ENCODE peak calls at places on chromosome 20, in six cellular contexts. One of them, this sample, is unnamed.

GRCh38 chr20:25341716-25342680 is 48.6 kb downstream of the ABHD12 start:
- DNase-seq in fibroblast of lung: no peak
- DNase-seq in H1: no peak
- DNase-seq in ovary: no peak
- DNase-seq in Panc1: no peak
- DNase-seq in heart left ventricle: no peak
- DNase-seq in this sample: no peak

GRCh38 chr20:1894471-1894950 is 696 bp upstream of the SIRPA start:
- DNase-seq in ovary: peak; percentile 64
- DNase-seq in heart left ventricle: peak; percentile 54
- DNase-seq in Panc1: no peak
- DNase-seq in H1: no peak
- DNase-seq in fibroblast of lung: peak; percentile 73
- DNase-seq in this sample: no peak

GRCh38 chr20:19888269-19888669 is 128.9 kb upstream of the NAA20 start:
- DNase-seq in Panc1: no peak
- DNase-seq in H1: no peak
- DNase-seq in heart left ventricle: peak; percentile 35
- DNase-seq in fibroblast of lung: no peak
- DNase-seq in ovary: no peak
- DNase-seq in this sample: no peak

GRCh38 chr20:33239418-33239817 is 3.6 kb downstream of the BPIFA1 start:
- DNase-seq in H1: no peak
- DNase-seq in fibroblast of lung: no peak
- DNase-seq in ovary: no peak
- DNase-seq in heart left ventricle: no peak
- DNase-seq in Panc1: no peak
- DNase-seq in this sample: no peak

GRCh38 chr20:49775229-49775693 is 37.4 kb upstream of the SLC9A8 start:
- DNase-seq in ovary: peak; percentile 89
- DNase-seq in fibroblast of lung: peak; percentile 87
- DNase-seq in heart left ventricle: peak; percentile 33
- DNase-seq in Panc1: peak; percentile 91
- DNase-seq in H1: peak; percentile 52
- DNase-seq in this sample: peak; percentile 36

GRCh38 chr20:10568032-10568431 is 105.8 kb downstream of the JAG1 start:
- DNase-seq in H1: no peak
- DNase-seq in Panc1: no peak
- DNase-seq in ovary: no peak
- DNase-seq in heart left ventricle: no peak
- DNase-seq in fibroblast of lung: no peak
- DNase-seq in this sample: no peak

GRCh38 chr20:52727740-52728456 is 244.3 kb upstream of the TSHZ2 start:
- DNase-seq in ovary: no peak
- DNase-seq in H1: no peak
- DNase-seq in fibroblast of lung: no peak
- DNase-seq in heart left ventricle: no peak
- DNase-seq in Panc1: no peak
- DNase-seq in this sample: no peak

GRCh38 chr20:2984956-2985661 is 58.3 kb upstream of the GNRH2 start:
- DNase-seq in fibroblast of lung: peak; percentile 57
- DNase-seq in Panc1: no peak
- DNase-seq in H1: peak; percentile 30
- DNase-seq in ovary: no peak
- DNase-seq in heart left ventricle: no peak
- DNase-seq in this sample: no peak

GRCh38 chr20:61674051-61674450 is 391.6 kb downstream of the TAF4 start:
- DNase-seq in heart left ventricle: no peak
- DNase-seq in ovary: no peak
- DNase-seq in Panc1: no peak
- DNase-seq in fibroblast of lung: no peak
- DNase-seq in H1: no peak
- DNase-seq in this sample: no peak

GRCh38 chr20:3164043-3164762 is 4.5 kb upstream of the FASTKD5 start:
- DNase-seq in Panc1: no peak
- DNase-seq in ovary: no peak
- DNase-seq in fibroblast of lung: no peak
- DNase-seq in H1: no peak
- DNase-seq in heart left ventricle: no peak
- DNase-seq in this sample: no peak

GRCh38 chr20:41175201-41175651 is 37.9 kb downstream of the PLCG1 start:
- DNase-seq in ovary: peak; percentile 6
- DNase-seq in Panc1: no peak
- DNase-seq in H1: peak; percentile 11
- DNase-seq in heart left ventricle: peak; percentile 3
- DNase-seq in fibroblast of lung: no peak
- DNase-seq in this sample: peak; percentile 4

GRCh38 chr20:57736738-57737347 is 27.0 kb upstream of the PMEPA1 start:
- DNase-seq in heart left ventricle: no peak
- DNase-seq in fibroblast of lung: no peak
- DNase-seq in H1: no peak
- DNase-seq in ovary: no peak
- DNase-seq in Panc1: no peak
- DNase-seq in this sample: no peak

GRCh38 chr20:23115823-23116222 is 29.7 kb upstream of the CD93 start:
- DNase-seq in heart left ventricle: no peak
- DNase-seq in ovary: no peak
- DNase-seq in H1: no peak
- DNase-seq in Panc1: no peak
- DNase-seq in fibroblast of lung: peak; percentile 53
- DNase-seq in this sample: no peak

GRCh38 chr20:45775411-45775810 is 16.3 kb downstream of the WFDC3 start:
- DNase-seq in Panc1: no peak
- DNase-seq in ovary: no peak
- DNase-seq in fibroblast of lung: no peak
- DNase-seq in heart left ventricle: no peak
- DNase-seq in H1: no peak
- DNase-seq in this sample: no peak

GRCh38 chr20:8394308-8394945 is 262.4 kb downstream of the PLCB1 start:
- DNase-seq in H1: no peak
- DNase-seq in Panc1: no peak
- DNase-seq in fibroblast of lung: peak; percentile 82
- DNase-seq in heart left ventricle: no peak
- DNase-seq in ovary: no peak
- DNase-seq in this sample: no peak

GRCh38 chr20:4136078-4136966 is 121.0 kb upstream of the RNF24 start:
- DNase-seq in H1: no peak
- DNase-seq in Panc1: no peak
- DNase-seq in fibroblast of lung: no peak
- DNase-seq in heart left ventricle: no peak
- DNase-seq in ovary: no peak
- DNase-seq in this sample: no peak

GRCh38 chr20:57053798-57054552 is 212.5 kb downstream of the BMP7 start:
- DNase-seq in ovary: no peak
- DNase-seq in Panc1: no peak
- DNase-seq in fibroblast of lung: no peak
- DNase-seq in H1: no peak
- DNase-seq in heart left ventricle: no peak
- DNase-seq in this sample: no peak

GRCh38 chr20:62400021-62400420 is 7.1 kb downstream of the CABLES2 start:
- DNase-seq in fibroblast of lung: no peak
- DNase-seq in ovary: no peak
- DNase-seq in heart left ventricle: no peak
- DNase-seq in H1: no peak
- DNase-seq in Panc1: no peak
- DNase-seq in this sample: no peak

GRCh38 chr20:3209023-3209945 is at the start of gene ITPA:
- DNase-seq in ovary: peak; percentile 45
- DNase-seq in H1: peak; percentile 77
- DNase-seq in heart left ventricle: peak; percentile 45
- DNase-seq in fibroblast of lung: peak; percentile 32
- DNase-seq in Panc1: no peak
- DNase-seq in this sample: no peak

GRCh38 chr20:43096471-43096870 is 93.2 kb downstream of the PTPRT start:
- DNase-seq in H1: peak; percentile 44
- DNase-seq in ovary: no peak
- DNase-seq in Panc1: no peak
- DNase-seq in fibroblast of lung: no peak
- DNase-seq in heart left ventricle: no peak
- DNase-seq in this sample: no peak

GRCh38 chr20:44717986-44718385 is 2.8 kb downstream of the CCN5 start:
- DNase-seq in Panc1: no peak
- DNase-seq in fibroblast of lung: no peak
- DNase-seq in ovary: no peak
- DNase-seq in heart left ventricle: no peak
- DNase-seq in H1: peak; percentile 78
- DNase-seq in this sample: no peak

GRCh38 chr20:45308078-45308778 is at the start of gene MATN4:
- DNase-seq in Panc1: no peak
- DNase-seq in ovary: no peak
- DNase-seq in heart left ventricle: no peak
- DNase-seq in fibroblast of lung: no peak
- DNase-seq in H1: peak; percentile 80
- DNase-seq in this sample: no peak

GRCh38 chr20:60477958-60478357 is 519.7 kb downstream of the CDH26 start:
- DNase-seq in heart left ventricle: no peak
- DNase-seq in fibroblast of lung: no peak
- DNase-seq in ovary: no peak
- DNase-seq in Panc1: no peak
- DNase-seq in H1: no peak
- DNase-seq in this sample: no peak

GRCh38 chr20:24698189-24698588 is 228.8 kb downstream of the SYNDIG1 start:
- DNase-seq in fibroblast of lung: no peak
- DNase-seq in heart left ventricle: no peak
- DNase-seq in ovary: no peak
- DNase-seq in H1: peak; percentile 35
- DNase-seq in Panc1: no peak
- DNase-seq in this sample: no peak

GRCh38 chr20:51801220-51801991 is 915 bp downstream of the SALL4 start:
- DNase-seq in fibroblast of lung: peak; percentile 7
- DNase-seq in ovary: no peak
- DNase-seq in heart left ventricle: no peak
- DNase-seq in Panc1: no peak
- DNase-seq in H1: peak; percentile 71
- DNase-seq in this sample: no peak

DNA sequence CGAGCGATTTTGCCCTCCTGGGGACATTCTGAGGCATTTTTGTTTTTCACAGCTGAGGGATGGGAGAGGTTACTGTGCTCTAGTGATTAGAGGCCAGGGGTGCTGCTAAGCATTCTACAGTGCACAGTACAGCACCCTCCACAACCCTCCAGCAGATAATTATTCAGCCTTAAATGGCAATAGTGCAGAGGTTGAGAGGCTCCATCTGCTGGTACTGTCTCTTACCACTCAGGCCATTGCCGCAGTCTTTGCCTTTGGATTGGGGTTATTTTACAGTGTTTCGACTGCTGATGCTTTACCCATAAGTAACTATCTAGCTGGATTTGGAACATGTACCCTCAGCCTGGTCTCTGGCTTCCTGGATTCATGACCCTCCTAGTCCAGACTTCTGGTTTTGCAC is 705.3 kb downstream of the KIF16B start:
- DNase-seq in fibroblast of lung: no peak
- DNase-seq in ovary: no peak
- DNase-seq in heart left ventricle: no peak
- DNase-seq in Panc1: no peak
- DNase-seq in H1: no peak
- DNase-seq in this sample: no peak
- TF ChIP-seq CTCF in fibroblast of lung: no peak
- TF ChIP-seq CTCF in ovary: no peak
- TF ChIP-seq CTCF in heart left ventricle: no peak
- TF ChIP-seq CTCF in Panc1: peak; percentile 22
- TF ChIP-seq CTCF in H1: peak; percentile 42
- TF ChIP-seq CTCF in this sample: no peak

GRCh38 chr20:38260378-38261053 is at the start of gene KIAA1755:
- DNase-seq in Panc1: no peak
- DNase-seq in ovary: peak; percentile 57
- DNase-seq in fibroblast of lung: no peak
- DNase-seq in H1: peak; percentile 73
- DNase-seq in heart left ventricle: peak; percentile 40
- DNase-seq in this sample: no peak
- H3K4me3 ChIP-seq in Panc1: no peak within 1 kb of the TSS
- H3K4me3 ChIP-seq in ovary: peak within 1 kb of the TSS; percentile 46
- H3K4me3 ChIP-seq in fibroblast of lung: peak within 1 kb of the TSS; percentile 58
- H3K4me3 ChIP-seq in H1: peak within 1 kb of the TSS; percentile 42
- H3K4me3 ChIP-seq in heart left ventricle: peak within 1 kb of the TSS; percentile 56
- H3K4me3 ChIP-seq in this sample: peak within 1 kb of the TSS; percentile 70

DNA sequence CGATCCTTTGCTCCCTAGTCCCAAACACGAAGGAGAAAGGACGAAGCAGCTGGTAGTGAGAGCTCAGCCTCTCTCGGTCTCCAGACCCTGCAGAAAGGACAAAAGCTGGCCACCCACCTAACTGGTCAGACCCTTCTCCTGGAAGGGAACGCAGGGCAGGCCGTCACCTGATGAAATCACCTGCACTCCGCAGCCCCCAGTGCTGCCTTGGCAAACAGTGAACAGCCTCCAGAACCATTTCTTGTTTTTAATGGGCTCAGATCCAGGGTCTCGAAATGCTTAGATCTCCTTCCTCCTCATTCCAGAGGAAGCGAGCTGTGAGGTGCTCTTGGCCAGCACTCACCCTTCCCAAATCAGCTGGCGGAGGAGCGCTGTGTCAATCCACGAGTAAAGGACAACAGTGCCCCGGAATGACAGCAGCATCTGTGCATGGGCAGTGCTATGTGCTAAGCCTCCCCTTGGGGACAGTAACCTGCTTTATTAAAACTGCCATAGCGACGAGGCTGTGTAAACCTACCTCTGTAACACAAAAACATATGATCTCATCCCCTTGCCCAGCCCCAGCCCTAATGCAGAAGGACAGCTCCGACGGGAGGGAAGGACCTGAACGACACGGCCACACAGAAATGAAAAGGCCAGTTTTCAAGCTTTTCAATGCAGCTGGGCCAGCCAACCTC is 43.5 kb downstream of the SULF2 start:
- DNase-seq in fibroblast of lung: no peak
- DNase-seq in heart left ventricle: no peak
- DNase-seq in H1: no peak
- DNase-seq in ovary: no peak
- DNase-seq in Panc1: no peak
- DNase-seq in this sample: no peak
- H3K27me3 ChIP-seq in fibroblast of lung: no peaks in the 10 kb centered on the region
- H3K27me3 ChIP-seq in heart left ventricle: no peaks in the 10 kb centered on the region
- H3K27me3 ChIP-seq in H1: no peaks in the 10 kb centered on the region
- H3K27me3 ChIP-seq in ovary: no peaks in the 10 kb centered on the region
- H3K27me3 ChIP-seq in Panc1: no peaks in the 10 kb centered on the region
- H3K27me3 ChIP-seq in this sample: no peaks in the 10 kb centered on the region

DNA sequence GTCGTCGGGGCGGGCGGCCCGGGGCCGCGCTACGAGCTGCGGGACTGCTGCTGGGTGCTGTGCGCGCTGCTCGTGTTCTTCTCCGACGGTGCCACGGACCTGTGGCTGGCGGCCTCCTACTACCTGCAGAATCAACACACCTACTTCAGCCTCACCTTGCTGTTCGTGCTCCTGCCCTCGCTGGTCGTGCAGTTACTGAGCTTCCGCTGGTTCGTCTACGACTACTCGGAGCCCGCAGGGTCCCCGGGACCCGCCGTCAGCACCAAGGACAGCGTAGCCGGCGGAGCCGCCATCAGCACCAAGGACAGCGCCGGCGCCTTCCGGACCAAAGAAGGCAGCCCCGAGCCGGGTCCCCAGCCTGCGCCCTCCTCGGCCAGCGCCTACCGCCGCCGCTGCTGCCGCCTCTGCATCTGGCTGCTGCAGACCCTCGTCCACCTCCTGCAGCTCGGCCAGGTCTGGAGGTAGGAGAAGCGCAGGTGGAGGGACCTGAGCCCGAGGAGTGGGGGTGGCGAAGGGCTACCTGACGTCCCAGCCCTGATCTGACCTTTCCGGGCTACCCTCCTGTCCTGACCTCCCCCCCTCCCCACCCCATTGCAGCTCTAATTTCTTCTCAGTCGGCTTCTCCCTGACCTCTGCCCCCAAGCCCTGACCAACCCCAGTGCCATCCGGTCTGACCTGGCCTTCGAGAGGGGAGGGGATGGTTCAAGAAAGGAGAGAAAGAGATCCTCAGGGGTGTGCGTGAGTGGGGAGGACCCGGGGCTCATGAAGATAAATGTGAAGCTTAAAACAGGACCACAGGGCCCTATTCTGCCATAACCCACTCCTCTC is 562 bp downstream of the XKR7 start:
- DNase-seq in fibroblast of lung: peak; percentile 59
- DNase-seq in H1: peak; percentile 99
- DNase-seq in Panc1: no peak
- DNase-seq in ovary: peak; percentile 62
- DNase-seq in heart left ventricle: peak; percentile 67
- DNase-seq in this sample: peak; percentile 27
- TF ChIP-seq CTCF in fibroblast of lung: no peak
- TF ChIP-seq CTCF in H1: no peak
- TF ChIP-seq CTCF in Panc1: no peak
- TF ChIP-seq CTCF in ovary: no peak
- TF ChIP-seq CTCF in heart left ventricle: no peak
- TF ChIP-seq CTCF in this sample: no peak

This sample was measured in tibial nerve.